ENCODE peak calls at places on chromosomes 16 and 17, in seven cellular contexts. T, K, L, I, R, W and D are unnamed samples.

GRCh38 chr17:61490540-61490975 is 38.3 kb downstream of the TBX4 start:
- DNase-seq in T (no peak), K (no peak), L (peak; percentile 77), I (no peak), R (peak; percentile 8), W (no peak), D (no peak)

GRCh38 chr16:61128545-61129323 is 907.5 kb downstream of the CDH8 start:
- DNase-seq in T (peak; percentile 12), K (no peak), L (no peak), I (no peak), R (no peak), W (no peak), D (no peak)

GRCh38 chr17:67995568-67996191 is 589 bp downstream of the C17orf58 start:
- DNase-seq in T (no peak), K (no peak), L (no peak), I (no peak), R (no peak), W (peak; percentile 67), D (no peak)

GRCh38 chr16:74995986-74996385 is 2.8 kb upstream of the ZNRF1 start:
- DNase-seq in T (no peak), K (no peak), L (no peak), I (no peak), R (no peak), W (no peak), D (no peak)

GRCh38 chr17:19457830-19458271 is 46.8 kb downstream of the RNF112 start:
- DNase-seq in T (no peak), K (no peak), L (no peak), I (no peak), R (no peak), W (no peak), D (no peak)

GRCh38 chr17:49890077-49890821 is 42.4 kb upstream of the TAC4 start:
- DNase-seq in T (no peak), K (no peak), L (no peak), I (no peak), R (no peak), W (no peak), D (no peak)

GRCh38 chr17:4201231-4201630 is 58.2 kb downstream of the CYB5D2 start:
- DNase-seq in T (no peak), K (no peak), L (no peak), I (no peak), R (no peak), W (no peak), D (no peak)

GRCh38 chr17:50149425-50150353 is 788 bp downstream of the PPP1R9B start:
- DNase-seq in T (peak; percentile 77), K (peak; percentile 59), L (no peak), I (peak; percentile 51), R (peak; percentile 72), W (peak; percentile 76), D (no peak)

GRCh38 chr16:64950731-64951130 is 171.1 kb downstream of the CDH11 start:
- DNase-seq in T (no peak), K (no peak), L (no peak), I (no peak), R (no peak), W (no peak), D (no peak)

GRCh38 chr17:8152112-8152775 is at the start of gene PER1:
- DNase-seq in T (peak; percentile 89), K (peak; percentile 80), L (peak; percentile 90), I (peak; percentile 76), R (peak; percentile 96), W (peak; percentile 92), D (peak; percentile 45)

GRCh38 chr17:80953471-80954315 is 37.9 kb upstream of the CHMP6 start:
- DNase-seq in T (no peak), K (no peak), L (no peak), I (no peak), R (no peak), W (no peak), D (no peak)

GRCh38 chr16:75073551-75074414 is 42.8 kb downstream of the LDHD start:
- DNase-seq in T (no peak), K (no peak), L (no peak), I (no peak), R (no peak), W (no peak), D (no peak)

GRCh38 chr16:30903596-30903995 is 7.2 kb downstream of the CTF1 start:
- DNase-seq in T (no peak), K (no peak), L (no peak), I (no peak), R (peak; percentile 35), W (no peak), D (no peak)

GRCh38 chr16:88992351-88993005 is 15.5 kb upstream of the CBFA2T3 start:
- DNase-seq in T (no peak), K (no peak), L (no peak), I (no peak), R (no peak), W (no peak), D (no peak)

GRCh38 chr17:41492351-41492750 is 2.6 kb upstream of the KRT36 start:
- DNase-seq in T (no peak), K (no peak), L (no peak), I (no peak), R (no peak), W (no peak), D (no peak)

GRCh38 chr17:69516911-69517310 is 102.4 kb downstream of the MAP2K6 start:
- DNase-seq in T (no peak), K (no peak), L (no peak), I (no peak), R (no peak), W (no peak), D (no peak)

GRCh38 chr16:47713225-47713595 is 252.1 kb downstream of the PHKB start:
- DNase-seq in T (no peak), K (no peak), L (no peak), I (no peak), R (peak; percentile 51), W (no peak), D (no peak)

GRCh38 chr17:4706121-4706520 is 2.2 kb upstream of the PELP1 start:
- DNase-seq in T (no peak), K (no peak), L (peak; percentile 66), I (no peak), R (peak; percentile 52), W (no peak), D (no peak)

GRCh38 chr17:63433746-63434591 is 12.1 kb downstream of the CYB561 start:
- DNase-seq in T (no peak), K (no peak), L (peak; percentile 97), I (no peak), R (peak; percentile 33), W (no peak), D (no peak)

GRCh38 chr17:77206557-77206956 is 65.8 kb downstream of the SEC14L1 start:
- DNase-seq in T (no peak), K (no peak), L (no peak), I (no peak), R (no peak), W (no peak), D (no peak)

GRCh38 chr16:30009085-30009862 is 1.6 kb downstream of the DOC2A start:
- DNase-seq in T (no peak), K (no peak), L (no peak), I (no peak), R (no peak), W (no peak), D (no peak)